ENCODE peak calls at places on chromosomes 6 and 20, in five cellular contexts. J is upper lobe of right lung; B is D341Med; A is activated T-helper 9 cell treated with anti-CD3 and anti-CD28 coated beads, Interleukin-2, amount 50 U/mL, for 16 hours; E is GM03348. X is an unnamed sample.

GRCh38 chr20:2508631-2509467 is at the start of gene ZNF343:
- DNase-seq in J (peak), B (peak), A (peak), E (peak), X (peak)

GRCh38 chr6:17768388-17768787 is 61.7 kb upstream of the NUP153 start:
- DNase-seq in J (no peak), B (no peak), A (no peak), E (peak), X (no peak)

GRCh38 chr20:50314326-50314725 is 123.7 kb downstream of the CEBPB start:
- DNase-seq in J (peak), B (no peak), A (no peak), E (no peak), X (no peak)

GRCh38 chr6:140485740-140486467 is 1111.5 kb upstream of the CITED2 start:
- DNase-seq in J (peak), B (no peak), A (peak), E (peak), X (no peak)

GRCh38 chr6:136112262-136112661 is 137.8 kb downstream of the MTFR2 start:
- DNase-seq in J (no peak), B (no peak), A (no peak), E (no peak), X (no peak)

GRCh38 chr6:117169781-117170281 is 95.5 kb upstream of the VGLL2 start:
- DNase-seq in J (no peak), B (no peak), A (no peak), E (no peak), X (no peak)

GRCh38 chr6:40308533-40309306 is 278.4 kb downstream of the LRFN2 start:
- DNase-seq in J (no peak), B (peak), A (peak), E (peak), X (peak)

GRCh38 chr6:166104107-166104506 is 63.5 kb downstream of the TBXT start:
- DNase-seq in J (no peak), B (no peak), A (no peak), E (no peak), X (no peak)

GRCh38 chr6:47787620-47788497 is 6.0 kb downstream of the OPN5 start:
- DNase-seq in J (peak), B (peak), A (peak), E (peak), X (peak)

GRCh38 chr6:37582309-37582708 is 82.6 kb upstream of the CCDC167 start:
- DNase-seq in J (no peak), B (no peak), A (no peak), E (no peak), X (no peak)

GRCh38 chr20:17499041-17499440 is 32.1 kb downstream of the BFSP1 start:
- DNase-seq in J (no peak), B (no peak), A (no peak), E (no peak), X (no peak)

GRCh38 chr20:17287998-17288397 is 61.2 kb downstream of the PCSK2 start:
- DNase-seq in J (no peak), B (no peak), A (no peak), E (no peak), X (no peak)

GRCh38 chr6:134317471-134318131 is at the start of gene SGK1:
- DNase-seq in J (no peak), B (no peak), A (peak), E (peak), X (peak)

GRCh38 chr6:147528511-147529145 is 20.1 kb downstream of the SAMD5 start:
- DNase-seq in J (no peak), B (no peak), A (no peak), E (no peak), X (no peak)

GRCh38 chr20:45183084-45183483 is 8.4 kb downstream of the PI3 start:
- DNase-seq in J (no peak), B (no peak), A (no peak), E (no peak), X (no peak)

X was measured in BE2C.